ENCODE peak calls at places on chromosome 18, in six cellular contexts. N is foreskin fibroblast, L is AG04449, H is cardiac septum, A is fibroblast of gingiva, C is astrocyte. Z is an unnamed sample.

GRCh38 chr18:40437517-40437916 is 1517.5 kb upstream of the PIK3C3 start:
- DNase-seq in N (no peak), L (no peak), H (no peak), A (no peak), C (no peak), Z (no peak)

GRCh38 chr18:63131106-63131943 is 188.2 kb downstream of the BCL2 start:
- DNase-seq in N (peak), L (no peak), H (no peak), A (peak), C (peak), Z (peak)

GRCh38 chr18:23266717-23267446 is 131.6 kb downstream of the CABLES1 start:
- DNase-seq in N (no peak), L (no peak), H (no peak), A (no peak), C (no peak), Z (no peak)

GRCh38 chr18:2715990-2716389 is 60.5 kb downstream of the SMCHD1 start:
- DNase-seq in N (peak), L (no peak), H (no peak), A (no peak), C (no peak), Z (no peak)

GRCh38 chr18:45874501-45875184 is 49.2 kb downstream of the SIGLEC15 start:
- DNase-seq in N (no peak), L (no peak), H (no peak), A (no peak), C (peak), Z (no peak)

GRCh38 chr18:46156124-46156745 is 52.0 kb downstream of the HAUS1 start:
- DNase-seq in N (no peak), L (no peak), H (no peak), A (no peak), C (no peak), Z (no peak)

GRCh38 chr18:50622865-50623393 is 63.0 kb downstream of the MAPK4 start:
- DNase-seq in N (no peak), L (no peak), H (peak), A (no peak), C (no peak), Z (no peak)

GRCh38 chr18:37956020-37956419 is 390.4 kb upstream of the CELF4 start:
- DNase-seq in N (no peak), L (no peak), H (no peak), A (no peak), C (no peak), Z (no peak)

GRCh38 chr18:30763913-30764350 is 278.6 kb downstream of the DSC3 start:
- DNase-seq in N (no peak), L (no peak), H (no peak), A (no peak), C (no peak), Z (no peak)

GRCh38 chr18:57659463-57660102 is 37.9 kb upstream of the NARS1 start:
- DNase-seq in N (no peak), L (no peak), H (no peak), A (no peak), C (peak), Z (no peak)

GRCh38 chr18:58605027-58606020 is 23.6 kb downstream of the ALPK2 start:
- DNase-seq in N (peak), L (no peak), H (no peak), A (no peak), C (peak), Z (no peak)

GRCh38 chr18:29164020-29164706 is 987.2 kb upstream of the CDH2 start:
- DNase-seq in N (peak), L (peak), H (no peak), A (peak), C (peak), Z (no peak)

GRCh38 chr18:79857082-79857661 is 59.4 kb downstream of the KCNG2 start:
- DNase-seq in N (peak), L (no peak), H (peak), A (peak), C (peak), Z (no peak)

GRCh38 chr18:71304856-71305255 is 1016.0 kb downstream of the SOCS6 start:
- DNase-seq in N (no peak), L (no peak), H (no peak), A (no peak), C (no peak), Z (no peak)

GRCh38 chr18:3872651-3873050 is 422.7 kb downstream of the TGIF1 start:
- DNase-seq in N (no peak), L (no peak), H (no peak), A (no peak), C (no peak), Z (no peak)

Z was measured in NCI-H526.